ENCODE peak calls at places on chromosome 16, in five cellular contexts. G, X, Z, I and F are unnamed samples.

GRCh38 chr16:56450275-56450889 is 750 bp downstream of the NUDT21 start:
- DNase-seq in G (peak; percentile 35), X (peak; percentile 33), Z (no peak), I (no peak), F (no peak)

GRCh38 chr16:48054881-48055601 is 100.8 kb downstream of the ABCC12 start:
- DNase-seq in G (peak; percentile 87), X (peak; percentile 70), Z (no peak), I (peak; percentile 58), F (peak; percentile 62)

GRCh38 chr16:27892879-27893278 is 170.6 kb downstream of the GSG1L start:
- DNase-seq in G (no peak), X (no peak), Z (no peak), I (no peak), F (no peak)

GRCh38 chr16:89864421-89864820 is 9.0 kb upstream of the TCF25 start:
- DNase-seq in G (no peak), X (no peak), Z (no peak), I (no peak), F (no peak)

GRCh38 chr16:78235168-78235800 is 135.8 kb downstream of the WWOX start:
- DNase-seq in G (peak; percentile 89), X (peak; percentile 86), Z (peak; percentile 13), I (peak; percentile 66), F (peak; percentile 26)

GRCh38 chr16:75238853-75239371 is 12.5 kb downstream of the BCAR1 start:
- DNase-seq in G (no peak), X (no peak), Z (no peak), I (no peak), F (no peak)

GRCh38 chr16:89317101-89317671 is 99.7 kb downstream of the ZNF778 start:
- DNase-seq in G (no peak), X (no peak), Z (no peak), I (no peak), F (no peak)

GRCh38 chr16:83652898-83653297 is 154.9 kb upstream of the HSBP1 start:
- DNase-seq in G (peak; percentile 46), X (no peak), Z (no peak), I (no peak), F (no peak)

GRCh38 chr16:3047387-3047720 is 993 bp downstream of the MMP25 start:
- DNase-seq in G (no peak), X (no peak), Z (no peak), I (no peak), F (no peak)

GRCh38 chr16:56889206-56889605 is 24.2 kb downstream of the SLC12A3 start:
- DNase-seq in G (no peak), X (no peak), Z (no peak), I (no peak), F (no peak)

GRCh38 chr16:60331168-60331567 is 1597.1 kb upstream of the GOT2 start:
- DNase-seq in G (no peak), X (no peak), Z (no peak), I (no peak), F (no peak)

GRCh38 chr16:64437706-64438329 is 684.0 kb downstream of the CDH11 start:
- DNase-seq in G (no peak), X (no peak), Z (no peak), I (peak; percentile 54), F (no peak)

GRCh38 chr16:75208861-75209505 is 2.0 kb upstream of the CTRB2 start:
- DNase-seq in G (no peak), X (no peak), Z (no peak), I (no peak), F (no peak)